ENCODE peak calls at places on chromosomes 6 and 20, in eight cellular contexts. T is psoas muscle, S is GM12865, P is heart right ventricle, L is cardiac fibroblast, J is epithelial cell of esophagus, Y is neural progenitor cell, R is SK-N-SH. C is an unnamed sample.

GRCh38 chr6:44064089-44064947 is 62.9 kb downstream of the MRPL14 start:
- DNase-seq in T (no peak), S (peak), P (peak), L (peak), J (peak), Y (peak), R (no peak), C (peak)

GRCh38 chr6:56079761-56080540 is 167.4 kb downstream of the COL21A1 start:
- DNase-seq in T (no peak), S (no peak), P (no peak), L (no peak), J (no peak), Y (no peak), R (no peak), C (peak)

GRCh38 chr6:99933129-99933528 is 60.9 kb downstream of the MCHR2 start:
- DNase-seq in T (no peak), S (no peak), P (no peak), L (peak), J (no peak), Y (no peak), R (no peak), C (peak)

GRCh38 chr6:137155830-137156229 is 17.6 kb downstream of the IL22RA2 start:
- DNase-seq in T (no peak), S (peak), P (no peak), L (peak), J (peak), Y (no peak), R (no peak), C (peak)

GRCh38 chr20:63095718-63096654 is 89.2 kb upstream of the BHLHE23 start:
- DNase-seq in T (peak), S (no peak), P (no peak), L (no peak), J (no peak), Y (no peak), R (no peak), C (no peak)

GRCh38 chr6:116536216-116536621 is 9.3 kb downstream of the TRAPPC3L start:
- DNase-seq in T (no peak), S (peak), P (peak), L (peak), J (peak), Y (peak), R (peak), C (no peak)

GRCh38 chr6:165988757-165989456 is 178.7 kb downstream of the TBXT start:
- DNase-seq in T (no peak), S (no peak), P (no peak), L (peak), J (no peak), Y (peak), R (peak), C (no peak)

GRCh38 chr6:26223677-26224546 is 136.7 kb downstream of the HFE start:
- DNase-seq in T (peak), S (peak), P (peak), L (peak), J (peak), Y (peak), R (peak), C (peak)

GRCh38 chr20:58524814-58525213 is 9.6 kb upstream of the APCDD1L start:
- DNase-seq in T (no peak), S (no peak), P (no peak), L (peak), J (peak), Y (no peak), R (no peak), C (peak)

GRCh38 chr6:23265270-23265669 is 695.9 kb downstream of the HDGFL1 start:
- DNase-seq in T (no peak), S (no peak), P (no peak), L (no peak), J (no peak), Y (no peak), R (no peak), C (no peak)

GRCh38 chr6:163355471-163355991 is 59.0 kb upstream of the QKI start:
- DNase-seq in T (peak), S (no peak), P (peak), L (peak), J (peak), Y (no peak), R (peak), C (no peak)

GRCh38 chr20:41304002-41304401 is 13.5 kb downstream of the ZHX3 start:
- DNase-seq in T (no peak), S (no peak), P (no peak), L (no peak), J (no peak), Y (no peak), R (no peak), C (no peak)

GRCh38 chr6:90610291-90610670 is 23.4 kb upstream of the MAP3K7 start:
- DNase-seq in T (no peak), S (no peak), P (no peak), L (peak), J (no peak), Y (peak), R (peak), C (no peak)

GRCh38 chr20:17161661-17162410 is 65.0 kb upstream of the PCSK2 start:
- DNase-seq in T (no peak), S (no peak), P (no peak), L (no peak), J (no peak), Y (no peak), R (no peak), C (no peak)

GRCh38 chr6:135146160-135146920 is 34.8 kb upstream of the MYB start:
- DNase-seq in T (no peak), S (peak), P (no peak), L (peak), J (peak), Y (peak), R (no peak), C (peak)

GRCh38 chr6:170283212-170284081 is 7.4 kb downstream of the DLL1 start:
- DNase-seq in T (peak), S (no peak), P (no peak), L (no peak), J (no peak), Y (no peak), R (no peak), C (no peak)

GRCh38 chr20:24768226-24768625 is 180.8 kb upstream of the CST7 start:
- DNase-seq in T (no peak), S (no peak), P (no peak), L (no peak), J (peak), Y (no peak), R (no peak), C (no peak)

GRCh38 chr20:62872863-62873261 is 11.2 kb upstream of the TCFL5 start:
- DNase-seq in T (peak), S (no peak), P (no peak), L (no peak), J (no peak), Y (no peak), R (no peak), C (no peak)

GRCh38 chr6:15527838-15528617 is 134.8 kb downstream of the DTNBP1 start:
- DNase-seq in T (no peak), S (no peak), P (no peak), L (peak), J (peak), Y (no peak), R (no peak), C (no peak)

GRCh38 chr6:157714153-157714490 is 108.9 kb upstream of the SNX9 start:
- DNase-seq in T (no peak), S (no peak), P (no peak), L (peak), J (no peak), Y (no peak), R (no peak), C (peak)

GRCh38 chr20:24309596-24309995 is 159.8 kb upstream of the SYNDIG1 start:
- DNase-seq in T (no peak), S (no peak), P (no peak), L (no peak), J (no peak), Y (no peak), R (no peak), C (no peak)

GRCh38 chr6:82348130-82348529 is 15.5 kb upstream of the TPBG start:
- DNase-seq in T (no peak), S (no peak), P (no peak), L (peak), J (no peak), Y (peak), R (no peak), C (no peak)

GRCh38 chr6:113564401-113565161 is 292.6 kb upstream of the MARCKS start:
- DNase-seq in T (peak), S (peak), P (peak), L (peak), J (peak), Y (peak), R (peak), C (peak)

GRCh38 chr20:11703119-11703518 is 214.6 kb upstream of the BTBD3 start:
- DNase-seq in T (no peak), S (no peak), P (no peak), L (no peak), J (no peak), Y (no peak), R (no peak), C (no peak)

GRCh38 chr6:115191989-115192388 is 849.2 kb upstream of the HS3ST5 start:
- DNase-seq in T (no peak), S (no peak), P (no peak), L (no peak), J (no peak), Y (no peak), R (no peak), C (no peak)
- H3K4me3 ChIP-seq in T (no peak), S (no peak), P (no peak), L (no peak), J (no peak), Y (no peak), R (no peak), C (no peak)

GRCh38 chr20:59645316-59645715 is 41.0 kb downstream of the PHACTR3 start:
- DNase-seq in T (no peak), S (no peak), P (no peak), L (no peak), J (no peak), Y (no peak), R (no peak), C (no peak)

GRCh38 chr20:59644371-59644939 is 40.1 kb downstream of the PHACTR3 start:
- DNase-seq in T (no peak), S (no peak), P (no peak), L (no peak), J (no peak), Y (no peak), R (no peak), C (no peak)

GRCh38 chr20:59647271-59647670 is 42.9 kb downstream of the PHACTR3 start:
- DNase-seq in T (no peak), S (no peak), P (no peak), L (no peak), J (no peak), Y (no peak), R (no peak), C (no peak)

GRCh38 chr20:59646487-59646886 is 42.1 kb downstream of the PHACTR3 start:
- DNase-seq in T (no peak), S (no peak), P (no peak), L (no peak), J (no peak), Y (no peak), R (no peak), C (no peak)

DNA sequence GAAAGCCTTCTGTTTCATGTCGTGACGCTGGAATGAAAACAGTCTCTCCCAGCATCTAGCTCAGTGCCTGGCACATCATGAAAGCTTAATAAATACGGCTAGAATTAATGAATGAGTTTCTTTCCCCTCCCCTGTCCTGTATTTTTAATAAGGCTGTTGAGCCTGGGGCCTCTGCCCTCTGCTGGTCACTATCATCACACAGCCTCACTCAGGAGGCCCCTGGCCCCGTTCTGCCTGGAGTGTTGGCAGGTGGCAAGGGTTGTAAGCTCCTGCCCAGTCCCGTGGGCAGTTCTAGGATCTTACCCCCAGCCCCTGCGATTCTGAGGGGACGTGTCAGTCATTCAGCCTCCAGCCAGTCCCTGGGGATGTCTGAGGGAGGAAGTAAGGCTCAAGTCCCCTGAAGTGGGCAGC is 41.4 kb downstream of the PHACTR3 start:
- DNase-seq in T (no peak), S (no peak), P (no peak), L (no peak), J (no peak), Y (no peak), R (no peak), C (no peak)
- TF ChIP-seq CTCF in T (no peak), S (no peak), P (peak), L (no peak), J (no peak), Y (no peak), R (no peak), C (no peak)

DNA sequence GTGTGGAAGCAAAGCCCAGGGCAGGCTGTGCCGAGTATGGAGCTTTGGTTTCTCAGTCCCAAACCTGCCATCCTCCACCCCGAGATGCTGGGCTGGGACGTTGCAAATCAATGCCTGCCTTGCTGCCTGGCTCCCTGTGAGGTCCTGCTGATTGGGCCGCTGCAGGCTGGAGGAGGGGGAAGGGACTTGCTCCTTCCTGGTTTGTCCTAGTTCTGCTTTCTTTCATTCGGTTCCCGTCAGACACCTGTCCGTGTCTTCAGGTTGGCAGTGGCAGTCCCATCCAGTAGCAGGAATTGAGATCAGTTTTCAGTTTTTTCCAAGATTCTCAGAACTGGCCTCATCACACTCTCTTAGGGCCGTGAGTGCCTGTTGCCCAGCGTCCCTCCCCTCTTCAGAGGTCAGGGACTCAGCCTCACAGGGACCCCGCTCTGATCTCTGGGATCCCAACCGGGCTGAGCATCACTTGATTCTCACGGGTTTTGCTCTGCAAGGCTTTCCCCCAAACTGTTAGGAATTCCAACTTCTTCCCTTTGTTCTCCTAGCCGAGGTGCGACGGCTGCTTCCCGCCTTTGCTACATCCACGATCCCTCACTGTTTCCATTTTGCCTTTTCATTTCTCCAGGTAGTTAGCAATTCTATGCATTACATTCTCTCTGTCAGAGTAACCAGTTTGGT is 24.2 kb upstream of the TAGAP start:
- DNase-seq in T (no peak), S (no peak), P (no peak), L (no peak), J (no peak), Y (peak), R (no peak), C (no peak)
- H3K4me3 ChIP-seq in T (no peak), S (no peak), P (no peak), L (no peak), J (no peak), Y (no peak), R (no peak), C (no peak)

GRCh38 chr6:125951323-125951722 is 5.2 kb upstream of the HINT3 start:
- DNase-seq in T (no peak), S (no peak), P (no peak), L (no peak), J (no peak), Y (no peak), R (no peak), C (no peak)

GRCh38 chr6:125954735-125955410 is 1.7 kb upstream of the HINT3 start:
- DNase-seq in T (no peak), S (no peak), P (no peak), L (no peak), J (no peak), Y (no peak), R (no peak), C (no peak)

GRCh38 chr6:125950293-125950692 is 6.3 kb upstream of the HINT3 start:
- DNase-seq in T (no peak), S (no peak), P (no peak), L (peak), J (peak), Y (peak), R (no peak), C (no peak)

GRCh38 chr6:125953502-125953875 is 3.1 kb upstream of the HINT3 start:
- DNase-seq in T (no peak), S (peak), P (no peak), L (no peak), J (peak), Y (peak), R (no peak), C (no peak)

DNA sequence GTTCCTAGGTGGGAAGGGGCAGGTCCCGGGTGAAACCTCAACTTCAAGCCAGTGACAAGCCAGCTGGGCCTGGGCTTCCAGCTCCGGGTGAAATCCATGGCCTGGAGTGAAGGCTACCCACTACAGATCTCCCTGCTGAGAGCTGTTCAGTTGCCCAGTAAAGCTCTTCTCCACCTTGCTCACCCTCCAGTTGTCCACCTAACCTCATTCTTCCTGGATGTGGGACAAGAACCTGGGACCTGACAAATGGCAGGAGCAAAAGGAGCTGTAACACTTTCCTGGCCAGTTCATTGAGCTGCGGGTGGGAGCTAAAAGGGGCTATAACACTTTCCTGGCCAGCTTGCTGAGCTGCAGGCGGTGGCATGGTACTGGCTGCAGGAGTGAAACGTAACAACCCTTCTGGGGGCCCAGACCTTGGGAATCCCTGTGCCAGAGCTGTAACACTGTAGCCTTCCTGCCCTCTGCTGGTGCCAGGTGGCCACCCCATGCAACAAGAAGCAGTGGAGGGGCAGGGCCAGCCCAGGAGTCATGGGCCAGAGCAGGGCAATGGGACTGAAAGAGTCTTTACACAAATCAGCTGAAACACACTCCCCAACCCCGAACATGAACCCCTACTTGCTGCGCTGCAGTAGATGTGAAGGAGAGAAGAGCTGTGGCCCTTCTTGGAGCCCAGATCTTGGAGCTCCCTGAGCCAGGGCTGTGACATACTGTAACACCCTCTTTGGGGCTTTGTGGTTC is 3.6 kb upstream of the HINT3 start:
- DNase-seq in T (no peak), S (peak), P (no peak), L (peak), J (peak), Y (peak), R (peak), C (no peak)
- TF ChIP-seq CTCF in T (no peak), S (peak), P (peak), L (peak), J (peak), Y (peak), R (peak), C (peak)

GRCh38 chr6:42704251-42704936 is 18.0 kb downstream of the PRPH2 start:
- DNase-seq in T (peak), S (no peak), P (peak), L (no peak), J (peak), Y (no peak), R (no peak), C (no peak)
- H3K4me3 ChIP-seq in T (peak), S (no peak), P (peak), L (peak), J (no peak), Y (no peak), R (no peak), C (peak)

C was measured in astrocyte of the cerebellum.